ENCODE peak calls at places on chromosomes 1 and 21, in eight cellular contexts. S is NT2/D1; H is stimulated activated CD8-positive, alpha-beta memory T cell treated with anti-CD3 and anti-CD28 coated beads, Interleukin-2, amount 100 ng/mL, for 1 hour; D is NAMALWA; L is heart right ventricle; G is HTR-8/SVneo; B is NCI-H774; J is T-helper 9 cell. E is an unnamed sample.

GRCh38 chr1:211947396-211948295 is 87.7 kb downstream of the INTS7 start:
- DNase-seq in L (no peak), G (no peak), D (no peak), S (peak; percentile 40), B (peak; percentile 97), J (no peak), H (no peak), E (no peak)

GRCh38 chr1:236394016-236394481 is at the start of gene EDARADD:
- DNase-seq in S (no peak), G (peak; percentile 33), L (no peak), J (no peak), B (no peak), H (no peak), D (no peak), E (no peak)

GRCh38 chr1:187038789-187039188 is 210.0 kb downstream of the PLA2G4A start:
- DNase-seq in H (no peak), G (no peak), S (no peak), J (no peak), L (no peak), B (no peak), D (no peak), E (no peak)

GRCh38 chr1:22676916-22677601 is 24.0 kb downstream of the C1QB start:
- DNase-seq in H (no peak), J (no peak), B (no peak), G (no peak), L (no peak), S (no peak), D (no peak), E (no peak)

GRCh38 chr1:24743404-24744211 is 1.6 kb upstream of the CLIC4 start:
- DNase-seq in S (no peak), B (no peak), G (no peak), D (peak; percentile 91), L (no peak), J (no peak), H (no peak), E (no peak)

GRCh38 chr1:110152133-110152785 is 2.0 kb downstream of the SLC6A17 start:
- DNase-seq in L (no peak), H (no peak), B (no peak), D (no peak), J (no peak), G (peak; percentile 51), S (no peak), E (no peak)

GRCh38 chr1:177975588-177976495 is 6.0 kb upstream of the SEC16B start:
- DNase-seq in G (peak; percentile 48), L (no peak), J (no peak), S (no peak), H (no peak), B (no peak), D (no peak), E (no peak)

GRCh38 chr21:45097827-45098387 is 23.5 kb downstream of the ADARB1 start:
- DNase-seq in J (no peak), H (no peak), B (no peak), L (no peak), S (no peak), D (no peak), G (no peak), E (no peak)

GRCh38 chr1:169312084-169312954 is 55.3 kb downstream of the NME7 start:
- DNase-seq in L (no peak), B (no peak), S (no peak), H (peak; percentile 32), D (peak; percentile 22), G (peak; percentile 76), J (no peak), E (no peak)

GRCh38 chr1:2323575-2323974 is 67.8 kb downstream of the MORN1 start:
- DNase-seq in J (no peak), B (no peak), H (no peak), S (no peak), G (no peak), L (no peak), D (no peak), E (no peak)